ENCODE peak calls at places on chromosome 9, in five cellular contexts. S, A, G, M and P are unnamed samples.

GRCh38 chr9:124812401-124813016 is 35.6 kb downstream of the OLFML2A start:
- DNase-seq in M (no peak), S (no peak), A (no peak), G (no peak), P (no peak)

GRCh38 chr9:92432972-92433548 is 8.8 kb upstream of the OMD start:
- DNase-seq in A (no peak), G (no peak), S (no peak), M (no peak), P (no peak)

GRCh38 chr9:78905387-78905786 is 608.5 kb downstream of the PSAT1 start:
- DNase-seq in A (no peak), M (no peak), G (no peak), S (no peak), P (no peak)

GRCh38 chr9:105141448-105142101 is 102.9 kb upstream of the SLC44A1 start:
- DNase-seq in M (no peak), A (no peak), G (no peak), S (no peak), P (no peak)

GRCh38 chr9:89473762-89474469 is 24.0 kb downstream of the SEMA4D start:
- DNase-seq in S (no peak), G (no peak), M (no peak), A (no peak), P (no peak)

GRCh38 chr9:137462396-137463193 is 3.5 kb upstream of the NSMF start:
- DNase-seq in S (no peak), A (peak; percentile 64), G (no peak), M (no peak), P (no peak)

GRCh38 chr9:8539681-8540197 is 740.2 kb upstream of the DMAC1 start:
- DNase-seq in G (no peak), A (no peak), M (no peak), S (no peak), P (no peak)

GRCh38 chr9:12816656-12817101 is 41.9 kb downstream of the LURAP1L start:
- DNase-seq in S (no peak), G (no peak), M (no peak), A (no peak), P (no peak)

GRCh38 chr9:135015986-135016640 is 71.4 kb upstream of the OLFM1 start:
- DNase-seq in G (no peak), A (no peak), S (no peak), M (no peak), P (no peak)

GRCh38 chr9:33430942-33431341 is 16.5 kb downstream of the AQP3 start:
- DNase-seq in M (no peak), A (no peak), G (no peak), S (no peak), P (no peak)

GRCh38 chr9:87592554-87593394 is 95.1 kb downstream of the DAPK1 start:
- DNase-seq in A (peak; percentile 78), M (no peak), S (no peak), G (no peak), P (no peak)

GRCh38 chr9:30944741-30945280 is 1439.6 kb upstream of the ACO1 start:
- DNase-seq in G (no peak), A (no peak), M (no peak), S (no peak), P (no peak)

GRCh38 chr9:112056986-112057385 is 118.1 kb downstream of the SUSD1 start:
- DNase-seq in A (no peak), M (no peak), G (no peak), S (no peak), P (no peak)

GRCh38 chr9:129208191-129209091 is 30.4 kb upstream of the IER5L start:
- DNase-seq in A (no peak), G (no peak), M (no peak), S (no peak), P (no peak)

GRCh38 chr9:92489209-92489608 is 6.9 kb upstream of the ASPN start:
- DNase-seq in G (no peak), S (no peak), A (no peak), M (no peak), P (no peak)

GRCh38 chr9:715310-715709 is 126.2 kb upstream of the DMRT1 start:
- DNase-seq in A (no peak), G (no peak), S (no peak), M (no peak), P (no peak)

GRCh38 chr9:75090579-75090978 is 2.3 kb downstream of the OSTF1 start:
- DNase-seq in A (no peak), G (no peak), S (no peak), M (no peak), P (no peak)

GRCh38 chr9:116857321-116857720 is 170.2 kb downstream of the TRIM32 start:
- DNase-seq in S (no peak), G (no peak), A (no peak), M (no peak), P (no peak)